ENCODE peak calls at places on chromosomes 1 and 21, in four cellular contexts. E, I, Y and P are unnamed samples.
A peak's percentile ranks its signal among the peaks of the same experiment; 100 is the strongest.

GRCh38 chr1:181504294-181505115 is 21.2 kb downstream of the CACNA1E start:
- DNase-seq in Y (peak; percentile 69), I (peak; percentile 74), E (peak; percentile 28), P (peak; percentile 51)

GRCh38 chr1:58885998-58886397 is 102.2 kb upstream of the JUN start:
- DNase-seq in E (no peak), I (no peak), Y (no peak), P (no peak)

GRCh38 chr1:230758705-230759354 is 11.6 kb downstream of the CAPN9 start:
- DNase-seq in I (no peak), Y (no peak), E (no peak), P (no peak)

GRCh38 chr1:226104671-226105121 is 42.2 kb downstream of the H3-3A start:
- DNase-seq in E (peak; percentile 52), Y (no peak), I (no peak), P (no peak)

GRCh38 chr21:44618504-44618903 is 6.6 kb downstream of the KRTAP10-8 start:
- DNase-seq in E (peak; percentile 14), I (no peak), Y (no peak), P (no peak)

GRCh38 chr1:56585985-56586384 is 6.6 kb upstream of the PLPP3 start:
- DNase-seq in Y (no peak), I (no peak), E (no peak), P (no peak)

GRCh38 chr1:150160964-150161626 is 11.4 kb downstream of the PLEKHO1 start:
- DNase-seq in E (peak; percentile 54), Y (no peak), I (no peak), P (no peak)

GRCh38 chr1:116529681-116530080 is 41.1 kb downstream of the CD58 start:
- DNase-seq in Y (no peak), E (no peak), I (no peak), P (no peak)

GRCh38 chr1:245963649-245964048 is 543.4 kb downstream of the SMYD3 start:
- DNase-seq in E (no peak), Y (no peak), I (no peak), P (no peak)

GRCh38 chr1:94875794-94876193 is 51.1 kb downstream of the CNN3 start:
- DNase-seq in E (no peak), I (no peak), Y (no peak), P (no peak)

GRCh38 chr21:32300117-32300681 is 1.5 kb downstream of the MRAP start:
- DNase-seq in E (no peak), Y (no peak), I (no peak), P (no peak)

GRCh38 chr1:109687641-109688499 is at the start of gene GSTM1:
- DNase-seq in Y (no peak), E (no peak), I (peak; percentile 25), P (no peak)

GRCh38 chr1:208254376-208254775 is 10.2 kb upstream of the PLXNA2 start:
- DNase-seq in I (no peak), E (no peak), Y (no peak), P (no peak)

GRCh38 chr21:42683371-42684108 is 30.1 kb downstream of the PDE9A start:
- DNase-seq in Y (no peak), I (no peak), E (no peak), P (no peak)

GRCh38 chr1:156796340-156797097 is 20.1 kb downstream of the SH2D2A start:
- DNase-seq in Y (no peak), I (no peak), E (no peak), P (no peak)

GRCh38 chr1:64685942-64686341 is 58.9 kb upstream of the RAVER2 start:
- DNase-seq in I (no peak), E (no peak), Y (no peak), P (no peak)

GRCh38 chr21:31459457-31459856 is 115.4 kb upstream of the TIAM1 start:
- DNase-seq in Y (peak; percentile 41), I (no peak), E (no peak), P (peak; percentile 33)

GRCh38 chr1:161008857-161009554 is 11.9 kb downstream of the F11R start:
- DNase-seq in Y (no peak), I (no peak), E (peak; percentile 31), P (no peak)

GRCh38 chr21:28111151-28111619 is 881.5 kb downstream of the LTN1 start:
- DNase-seq in E (peak; percentile 92), Y (no peak), I (no peak), P (no peak)

GRCh38 chr21:15289246-15289645 is 224.4 kb upstream of the NRIP1 start:
- DNase-seq in E (no peak), Y (no peak), I (no peak), P (no peak)

GRCh38 chr21:36874665-36875064 is 91.8 kb downstream of the HLCS start:
- DNase-seq in Y (no peak), E (no peak), I (no peak), P (no peak)

GRCh38 chr1:77706321-77706720 is 23.9 kb upstream of the ZZZ3 start:
- DNase-seq in E (peak; percentile 63), I (no peak), Y (no peak), P (no peak)

GRCh38 chr1:192518700-192519099 is 56.9 kb upstream of the RGS1 start:
- DNase-seq in Y (no peak), E (peak; percentile 33), I (no peak), P (no peak)

GRCh38 chr1:3133671-3134070 is 64.7 kb downstream of the PRDM16 start:
- DNase-seq in E (no peak), I (no peak), Y (no peak), P (peak; percentile 29)

GRCh38 chr1:51948491-51948915 is 42.0 kb downstream of the RAB3B start:
- DNase-seq in Y (no peak), I (no peak), E (no peak), P (no peak)

GRCh38 chr1:196160066-196160795 is 448.0 kb downstream of the KCNT2 start:
- DNase-seq in E (peak; percentile 82), Y (no peak), I (no peak), P (no peak)
- TF ChIP-seq ELK1 in E (no peak), Y (no peak), I (no peak), P (no peak)

DNA sequence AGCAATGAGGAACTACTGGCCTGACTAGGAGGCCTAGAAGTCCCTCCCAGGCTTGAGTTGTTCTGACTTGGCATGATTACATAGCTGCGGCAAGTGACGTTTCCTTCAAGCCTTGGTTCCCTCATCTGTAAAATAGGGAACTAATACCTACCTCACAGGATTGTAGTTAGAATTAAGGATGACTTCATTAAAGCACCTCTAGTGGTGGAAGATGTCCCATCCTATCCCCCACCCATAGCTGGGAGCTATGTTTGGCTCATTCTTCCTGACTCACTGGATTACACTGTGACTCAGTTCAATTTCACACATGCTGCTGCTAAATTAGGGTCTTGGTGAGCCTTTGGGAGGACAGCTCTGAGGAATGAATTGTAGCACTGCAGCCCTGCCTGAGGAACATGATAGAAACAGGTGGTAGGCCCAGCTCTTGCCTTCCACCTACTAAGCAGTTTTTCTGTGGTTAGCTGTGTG is 6.0 kb upstream of the SHISA4 start:
- DNase-seq in Y (peak; percentile 57), I (peak; percentile 7), E (peak; percentile 87), P (peak; percentile 44)
- TF ChIP-seq ELK1 in Y (no peak), I (no peak), E (no peak), P (no peak)

GRCh38 chr1:108096089-108096488 is 104.1 kb downstream of the SLC25A24 start:
- DNase-seq in E (no peak), I (no peak), Y (no peak), P (no peak)
- TF ChIP-seq ELK1 in E (no peak), I (no peak), Y (no peak), P (no peak)

GRCh38 chr1:35570589-35571137 is 2.5 kb upstream of the TFAP2E start:
- DNase-seq in E (peak; percentile 44), I (no peak), Y (no peak), P (no peak)
- TF ChIP-seq ELK1 in E (no peak), I (no peak), Y (no peak), P (no peak)

GRCh38 chr1:31243451-31244286 is 4.0 kb upstream of the NKAIN1 start:
- DNase-seq in Y (no peak), E (peak; percentile 19), I (no peak), P (no peak)

GRCh38 chr1:31238986-31239613 is 587 bp downstream of the NKAIN1 start:
- DNase-seq in Y (peak; percentile 34), I (no peak), E (no peak), P (no peak)

GRCh38 chr1:31241321-31241720 is 1.6 kb upstream of the NKAIN1 start:
- DNase-seq in Y (no peak), I (no peak), E (no peak), P (no peak)

GRCh38 chr1:31238612-31238985 is 1.1 kb downstream of the NKAIN1 start:
- DNase-seq in E (no peak), Y (no peak), I (no peak), P (no peak)

DNA sequence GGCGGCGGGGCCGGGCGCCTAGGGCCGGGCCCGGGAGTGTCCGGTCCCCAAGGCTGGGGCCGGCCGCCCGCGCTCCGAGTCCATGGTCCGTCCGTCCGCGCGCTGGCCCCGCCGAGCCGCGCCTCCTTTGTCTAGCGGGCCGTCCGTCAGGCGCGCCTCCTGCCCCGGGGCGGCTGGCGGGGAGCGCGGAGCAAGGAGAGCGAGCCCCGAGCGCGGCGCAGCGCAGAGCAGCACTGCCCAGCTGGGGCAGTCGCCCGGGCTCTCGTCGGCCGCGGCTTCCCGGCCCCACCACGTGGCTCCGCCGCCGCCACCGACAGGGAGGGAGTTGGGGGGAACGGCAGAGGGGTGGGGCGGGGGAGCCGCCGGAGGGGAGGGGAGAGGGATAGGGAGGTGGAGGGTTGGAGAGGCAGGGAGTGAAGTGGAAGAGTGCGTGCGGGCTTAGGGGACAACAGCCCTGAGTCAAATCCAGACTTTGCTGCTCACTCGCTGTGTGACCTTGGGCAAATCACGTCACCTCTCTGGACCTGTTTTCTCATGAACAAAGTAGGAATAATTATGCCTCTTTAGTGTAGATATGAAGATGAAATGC is at the start of gene NKAIN1:
- DNase-seq in E (peak; percentile 18), I (no peak), Y (peak; percentile 43), P (no peak)
- TF ChIP-seq ELK1 in E (no peak), I (no peak), Y (no peak), P (no peak)

GRCh38 chr1:164754088-164754600 is 195.2 kb downstream of the PBX1 start:
- DNase-seq in E (peak; percentile 55), I (no peak), Y (no peak), P (no peak)
- TF ChIP-seq ELK1 in E (no peak), I (no peak), Y (no peak), P (no peak)

DNA sequence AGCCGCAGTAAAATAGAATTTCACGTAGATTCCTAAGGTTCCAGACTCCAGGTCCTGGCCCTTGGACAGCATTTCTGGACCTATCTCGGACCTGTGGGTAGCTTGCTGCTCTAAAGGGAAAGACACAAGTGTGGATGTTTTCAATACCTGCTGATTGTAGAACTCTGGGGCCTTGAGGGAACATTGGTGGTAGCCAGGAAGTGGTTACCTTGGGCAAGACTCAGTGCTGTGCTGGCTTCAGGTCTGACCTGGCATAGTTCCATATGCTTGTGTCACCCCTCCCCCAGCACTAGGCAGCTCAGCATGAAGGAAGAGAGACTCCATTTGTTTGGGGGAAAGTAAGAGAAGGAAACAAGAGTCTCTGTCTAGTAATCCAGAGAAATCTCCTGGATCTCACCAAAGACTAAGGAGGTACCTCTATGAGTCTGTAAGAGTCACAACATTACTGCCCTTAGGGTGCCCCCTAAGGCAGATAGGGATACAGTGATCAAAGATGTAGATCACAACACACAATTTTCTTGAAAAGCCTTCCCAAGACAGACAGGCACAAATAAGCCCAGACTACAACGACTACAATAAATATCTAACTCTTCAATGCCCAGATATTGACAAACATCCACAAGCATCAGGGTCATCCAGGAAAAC is 398.8 kb downstream of the TGFB2 start:
- DNase-seq in E (no peak), I (no peak), Y (no peak), P (no peak)
- TF ChIP-seq ELK1 in E (no peak), I (no peak), Y (no peak), P (no peak)